ENCODE peak calls at places on chromosomes 2 and 18, in ten cellular contexts. One of them, this sample, is unnamed.
A peak's percentile ranks its signal among the peaks of the same experiment; 100 is the strongest.

GRCh38 chr2:126614529-126615279 is 41.3 kb upstream of the GYPC start:
- DNase-seq in SK-N-SH: no peak
- DNase-seq in H1: no peak
- DNase-seq in GM23338: no peak
- DNase-seq in transverse colon: no peak
- DNase-seq in sigmoid colon: no peak
- DNase-seq in endothelial cell of umbilical vein: no peak
- DNase-seq in stomach: no peak
- DNase-seq in spleen: no peak
- DNase-seq in HCT116: no peak
- DNase-seq in this sample: no peak

GRCh38 chr2:27920148-27920885 is 29.8 kb downstream of the BABAM2 start:
- DNase-seq in SK-N-SH: no peak
- DNase-seq in H1: no peak
- DNase-seq in GM23338: no peak
- DNase-seq in transverse colon: no peak
- DNase-seq in sigmoid colon: no peak
- DNase-seq in endothelial cell of umbilical vein: peak; percentile 95
- DNase-seq in stomach: no peak
- DNase-seq in spleen: no peak
- DNase-seq in HCT116: no peak
- DNase-seq in this sample: peak; percentile 10

GRCh38 chr2:118047273-118047898 is 33.5 kb upstream of the CCDC93 start:
- DNase-seq in SK-N-SH: no peak
- DNase-seq in H1: no peak
- DNase-seq in GM23338: no peak
- DNase-seq in transverse colon: no peak
- DNase-seq in sigmoid colon: no peak
- DNase-seq in endothelial cell of umbilical vein: peak; percentile 47
- DNase-seq in stomach: no peak
- DNase-seq in spleen: no peak
- DNase-seq in HCT116: no peak
- DNase-seq in this sample: no peak

GRCh38 chr2:223760838-223761502 is 76.4 kb downstream of the AP1S3 start:
- DNase-seq in SK-N-SH: peak; percentile 20
- DNase-seq in H1: no peak
- DNase-seq in GM23338: peak; percentile 64
- DNase-seq in transverse colon: peak; percentile 24
- DNase-seq in sigmoid colon: no peak
- DNase-seq in endothelial cell of umbilical vein: peak; percentile 84
- DNase-seq in stomach: peak; percentile 68
- DNase-seq in spleen: peak; percentile 80
- DNase-seq in HCT116: peak; percentile 96
- DNase-seq in this sample: no peak

GRCh38 chr18:49304746-49305145 is 155.7 kb downstream of the DYM start:
- DNase-seq in SK-N-SH: no peak
- DNase-seq in H1: no peak
- DNase-seq in GM23338: no peak
- DNase-seq in transverse colon: no peak
- DNase-seq in sigmoid colon: no peak
- DNase-seq in endothelial cell of umbilical vein: peak; percentile 9
- DNase-seq in stomach: no peak
- DNase-seq in spleen: no peak
- DNase-seq in HCT116: no peak
- DNase-seq in this sample: no peak

GRCh38 chr2:216372761-216373291 is 543 bp upstream of the MARCHF4 start:
- DNase-seq in SK-N-SH: no peak
- DNase-seq in H1: no peak
- DNase-seq in GM23338: no peak
- DNase-seq in transverse colon: no peak
- DNase-seq in sigmoid colon: no peak
- DNase-seq in endothelial cell of umbilical vein: peak; percentile 78
- DNase-seq in stomach: no peak
- DNase-seq in spleen: no peak
- DNase-seq in HCT116: no peak
- DNase-seq in this sample: no peak

GRCh38 chr2:52117299-52117698 is 1085.4 kb upstream of the NRXN1 start:
- DNase-seq in SK-N-SH: no peak
- DNase-seq in H1: no peak
- DNase-seq in GM23338: no peak
- DNase-seq in transverse colon: no peak
- DNase-seq in sigmoid colon: no peak
- DNase-seq in endothelial cell of umbilical vein: no peak
- DNase-seq in stomach: no peak
- DNase-seq in spleen: no peak
- DNase-seq in HCT116: no peak
- DNase-seq in this sample: no peak

GRCh38 chr2:187942876-187943275 is 348.8 kb upstream of the GULP1 start:
- DNase-seq in SK-N-SH: no peak
- DNase-seq in H1: no peak
- DNase-seq in GM23338: no peak
- DNase-seq in transverse colon: no peak
- DNase-seq in sigmoid colon: no peak
- DNase-seq in endothelial cell of umbilical vein: no peak
- DNase-seq in stomach: no peak
- DNase-seq in spleen: no peak
- DNase-seq in HCT116: no peak
- DNase-seq in this sample: no peak

GRCh38 chr2:101241158-101241557 is 11.5 kb upstream of the CNOT11 start:
- DNase-seq in SK-N-SH: no peak
- DNase-seq in H1: no peak
- DNase-seq in GM23338: no peak
- DNase-seq in transverse colon: no peak
- DNase-seq in sigmoid colon: no peak
- DNase-seq in endothelial cell of umbilical vein: no peak
- DNase-seq in stomach: no peak
- DNase-seq in spleen: no peak
- DNase-seq in HCT116: no peak
- DNase-seq in this sample: no peak

GRCh38 chr2:133504566-133505505 is 63.4 kb downstream of the NCKAP5 start:
- DNase-seq in SK-N-SH: no peak
- DNase-seq in H1: no peak
- DNase-seq in GM23338: no peak
- DNase-seq in transverse colon: peak; percentile 60
- DNase-seq in sigmoid colon: no peak
- DNase-seq in endothelial cell of umbilical vein: peak; percentile 88
- DNase-seq in stomach: peak; percentile 68
- DNase-seq in spleen: no peak
- DNase-seq in HCT116: no peak
- DNase-seq in this sample: peak; percentile 22

GRCh38 chr2:44479127-44479887 is 117.6 kb downstream of the CAMKMT start:
- DNase-seq in SK-N-SH: peak; percentile 81
- DNase-seq in H1: no peak
- DNase-seq in GM23338: peak; percentile 93
- DNase-seq in transverse colon: peak; percentile 16
- DNase-seq in sigmoid colon: no peak
- DNase-seq in endothelial cell of umbilical vein: peak; percentile 89
- DNase-seq in stomach: no peak
- DNase-seq in spleen: no peak
- DNase-seq in HCT116: peak; percentile 72
- DNase-seq in this sample: peak; percentile 58

GRCh38 chr2:133972297-133972696 is 281.6 kb upstream of the MGAT5 start:
- DNase-seq in SK-N-SH: no peak
- DNase-seq in H1: no peak
- DNase-seq in GM23338: no peak
- DNase-seq in transverse colon: no peak
- DNase-seq in sigmoid colon: no peak
- DNase-seq in endothelial cell of umbilical vein: no peak
- DNase-seq in stomach: no peak
- DNase-seq in spleen: no peak
- DNase-seq in HCT116: no peak
- DNase-seq in this sample: no peak

GRCh38 chr2:146415291-146415690 is 1429.5 kb upstream of the ACVR2A start:
- DNase-seq in SK-N-SH: no peak
- DNase-seq in H1: no peak
- DNase-seq in GM23338: peak; percentile 46
- DNase-seq in transverse colon: no peak
- DNase-seq in sigmoid colon: no peak
- DNase-seq in endothelial cell of umbilical vein: no peak
- DNase-seq in stomach: no peak
- DNase-seq in spleen: no peak
- DNase-seq in HCT116: no peak
- DNase-seq in this sample: no peak

GRCh38 chr18:12879840-12880531 is 4.1 kb downstream of the PTPN2 start:
- DNase-seq in SK-N-SH: no peak
- DNase-seq in H1: no peak
- DNase-seq in GM23338: peak; percentile 31
- DNase-seq in transverse colon: no peak
- DNase-seq in sigmoid colon: no peak
- DNase-seq in endothelial cell of umbilical vein: no peak
- DNase-seq in stomach: no peak
- DNase-seq in spleen: no peak
- DNase-seq in HCT116: no peak
- DNase-seq in this sample: no peak

GRCh38 chr18:34028341-34028740 is 196.4 kb downstream of the NOL4 start:
- DNase-seq in SK-N-SH: no peak
- DNase-seq in H1: no peak
- DNase-seq in GM23338: no peak
- DNase-seq in transverse colon: peak; percentile 60
- DNase-seq in sigmoid colon: no peak
- DNase-seq in endothelial cell of umbilical vein: no peak
- DNase-seq in stomach: peak; percentile 54
- DNase-seq in spleen: no peak
- DNase-seq in HCT116: no peak
- DNase-seq in this sample: no peak

GRCh38 chr2:29166237-29166630 is 51.0 kb downstream of the CLIP4 start:
- DNase-seq in SK-N-SH: no peak
- DNase-seq in H1: no peak
- DNase-seq in GM23338: no peak
- DNase-seq in transverse colon: no peak
- DNase-seq in sigmoid colon: no peak
- DNase-seq in endothelial cell of umbilical vein: no peak
- DNase-seq in stomach: no peak
- DNase-seq in spleen: no peak
- DNase-seq in HCT116: no peak
- DNase-seq in this sample: no peak

GRCh38 chr18:158128-159036 is at the start of gene USP14:
- DNase-seq in SK-N-SH: peak; percentile 100
- DNase-seq in H1: peak; percentile 95
- DNase-seq in GM23338: peak; percentile 99
- DNase-seq in transverse colon: peak; percentile 98
- DNase-seq in sigmoid colon: peak; percentile 98
- DNase-seq in endothelial cell of umbilical vein: peak; percentile 98
- DNase-seq in stomach: peak; percentile 97
- DNase-seq in spleen: peak; percentile 99
- DNase-seq in HCT116: peak; percentile 78
- DNase-seq in this sample: peak; percentile 98
- TF ChIP-seq POLR2AphosphoS5 in SK-N-SH: peak; percentile 41
- TF ChIP-seq POLR2AphosphoS5 in H1: peak; percentile 88
- TF ChIP-seq POLR2AphosphoS5 in GM23338: peak; percentile 78
- TF ChIP-seq POLR2AphosphoS5 in transverse colon: peak; percentile 63
- TF ChIP-seq POLR2AphosphoS5 in sigmoid colon: peak; percentile 50
- TF ChIP-seq POLR2AphosphoS5 in endothelial cell of umbilical vein: peak; percentile 72
- TF ChIP-seq POLR2AphosphoS5 in stomach: peak; percentile 76
- TF ChIP-seq POLR2AphosphoS5 in spleen: peak; percentile 93
- TF ChIP-seq POLR2AphosphoS5 in HCT116: peak; percentile 42
- TF ChIP-seq POLR2AphosphoS5 in this sample: peak; percentile 78

DNA sequence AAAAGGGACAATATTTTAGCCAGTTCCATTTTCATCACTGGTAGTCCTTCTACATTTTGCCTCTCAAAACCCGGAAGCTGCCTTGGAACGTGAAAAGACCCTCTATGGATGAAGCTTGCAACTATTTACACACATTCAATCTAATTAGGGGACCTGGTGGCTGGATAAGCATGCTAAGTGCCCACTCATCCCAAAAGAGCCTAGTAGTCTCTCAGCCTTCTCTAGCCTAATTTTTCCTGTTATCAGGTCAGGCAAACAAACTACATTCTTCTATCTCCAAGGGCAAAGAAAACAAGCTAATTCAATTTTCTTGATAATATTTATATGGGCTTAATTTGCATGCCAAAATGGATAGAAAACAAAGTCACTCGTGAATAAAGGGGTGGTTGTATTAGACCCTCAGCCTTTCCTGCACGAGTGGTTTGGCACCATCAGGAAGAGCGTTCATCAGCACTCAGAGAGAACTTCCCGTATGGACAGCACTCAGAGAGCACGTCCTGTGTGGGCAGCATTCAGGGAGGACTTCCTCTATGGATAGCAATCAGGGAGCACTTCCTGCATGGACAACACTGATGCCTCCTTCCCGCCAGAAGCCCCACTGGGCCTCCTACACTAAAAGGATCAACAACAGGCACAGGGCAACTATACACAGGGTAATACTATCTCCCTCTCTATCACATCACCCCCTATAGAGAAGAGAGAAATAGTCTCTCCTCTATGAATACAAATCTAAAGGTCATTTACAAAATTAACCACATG is 122.2 kb downstream of the RBMS1 start:
- DNase-seq in SK-N-SH: peak; percentile 40
- DNase-seq in H1: no peak
- DNase-seq in GM23338: no peak
- DNase-seq in transverse colon: no peak
- DNase-seq in sigmoid colon: no peak
- DNase-seq in endothelial cell of umbilical vein: peak; percentile 82
- DNase-seq in stomach: no peak
- DNase-seq in spleen: no peak
- DNase-seq in HCT116: no peak
- DNase-seq in this sample: no peak
- H3K4me1 ChIP-seq in SK-N-SH: peaks cover 29% of the 10 kb centered on the region
- H3K4me1 ChIP-seq in H1: peaks cover 15% of the 10 kb centered on the region
- H3K4me1 ChIP-seq in GM23338: peaks cover 76% of the 10 kb centered on the region
- H3K4me1 ChIP-seq in transverse colon: peaks cover 52% of the 10 kb centered on the region
- H3K4me1 ChIP-seq in sigmoid colon: no peaks in the 10 kb centered on the region
- H3K4me1 ChIP-seq in endothelial cell of umbilical vein: peaks cover 79% of the 10 kb centered on the region
- H3K4me1 ChIP-seq in stomach: peaks cover 97% of the 10 kb centered on the region
- H3K4me1 ChIP-seq in spleen: peaks cover 100% of the 10 kb centered on the region
- H3K4me1 ChIP-seq in HCT116: no peaks in the 10 kb centered on the region
- H3K4me1 ChIP-seq in this sample: no peaks in the 10 kb centered on the region

DNA sequence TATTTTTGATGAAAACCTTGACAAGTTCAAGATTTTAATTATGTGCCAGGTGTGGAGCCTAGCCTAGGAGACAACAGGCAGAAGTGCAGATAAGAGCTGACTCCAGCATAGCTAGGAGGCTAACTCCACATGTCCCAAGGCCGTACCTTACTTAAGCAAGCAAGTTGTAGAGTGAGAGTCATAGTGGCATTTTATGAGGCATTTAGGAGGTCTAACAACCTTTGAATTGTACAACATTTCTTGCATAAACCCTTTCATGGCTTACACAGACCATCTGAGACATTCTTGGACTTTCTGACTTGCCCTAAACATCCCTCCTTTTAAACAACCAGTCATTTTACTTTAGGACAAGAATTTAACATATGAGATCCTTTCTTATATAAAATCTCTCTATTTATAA is 8.3 kb upstream of the SUCLG1 start:
- DNase-seq in SK-N-SH: no peak
- DNase-seq in H1: no peak
- DNase-seq in GM23338: no peak
- DNase-seq in transverse colon: no peak
- DNase-seq in sigmoid colon: no peak
- DNase-seq in endothelial cell of umbilical vein: no peak
- DNase-seq in stomach: no peak
- DNase-seq in spleen: no peak
- DNase-seq in HCT116: no peak
- DNase-seq in this sample: no peak
- H3K27ac ChIP-seq in SK-N-SH: no peak overlapping the region
- H3K27ac ChIP-seq in H1: no peak overlapping the region
- H3K27ac ChIP-seq in GM23338: no peak overlapping the region
- H3K27ac ChIP-seq in transverse colon: no peak overlapping the region
- H3K27ac ChIP-seq in sigmoid colon: no peak overlapping the region
- H3K27ac ChIP-seq in endothelial cell of umbilical vein: no peak overlapping the region
- H3K27ac ChIP-seq in stomach: no peak overlapping the region
- H3K27ac ChIP-seq in spleen: no peak overlapping the region
- H3K27ac ChIP-seq in HCT116: no peak overlapping the region
- H3K27ac ChIP-seq in this sample: no peak overlapping the region

GRCh38 chr2:74849228-74849892 is 15.4 kb downstream of the HK2 start:
- DNase-seq in SK-N-SH: no peak
- DNase-seq in H1: no peak
- DNase-seq in GM23338: peak; percentile 77
- DNase-seq in transverse colon: peak; percentile 64
- DNase-seq in sigmoid colon: no peak
- DNase-seq in endothelial cell of umbilical vein: peak; percentile 44
- DNase-seq in stomach: peak; percentile 75
- DNase-seq in spleen: peak; percentile 91
- DNase-seq in HCT116: no peak
- DNase-seq in this sample: peak; percentile 44
- TF ChIP-seq POLR2AphosphoS5 in SK-N-SH: no peak
- TF ChIP-seq POLR2AphosphoS5 in H1: no peak
- TF ChIP-seq POLR2AphosphoS5 in GM23338: peak; percentile 30
- TF ChIP-seq POLR2AphosphoS5 in transverse colon: no peak
- TF ChIP-seq POLR2AphosphoS5 in sigmoid colon: no peak
- TF ChIP-seq POLR2AphosphoS5 in endothelial cell of umbilical vein: no peak
- TF ChIP-seq POLR2AphosphoS5 in stomach: peak; percentile 60
- TF ChIP-seq POLR2AphosphoS5 in spleen: peak; percentile 15
- TF ChIP-seq POLR2AphosphoS5 in HCT116: no peak
- TF ChIP-seq POLR2AphosphoS5 in this sample: peak; percentile 41